ENCODE peak calls at places on chromosome 18, in seven cellular contexts. O is effector memory CD4-positive, alpha-beta T cell; W is dorsolateral prefrontal cortex; K is smooth muscle cell of the brain vasculature; I is stimulated activated naive CD4-positive, alpha-beta T cell; J is HT-29; Q is stimulated activated CD4-positive, alpha-beta T cell treated with anti-CD3 and anti-CD28 coated beads, Interleukin-1b, Interleukin-23, amount 100 ng/mL, for 24 hours. D is an unnamed sample.

GRCh38 chr18:49017813-49018552 is 67.2 kb upstream of the SMAD7 start:
- DNase-seq in O (no peak), W (peak; percentile 18), K (no peak), I (no peak), J (no peak), Q (no peak), D (no peak)

GRCh38 chr18:57439985-57440330 is 4.8 kb downstream of the ONECUT2 start:
- DNase-seq in O (no peak), W (no peak), K (no peak), I (no peak), J (no peak), Q (no peak), D (no peak)

GRCh38 chr18:59145055-59145454 is 5.4 kb downstream of the SEC11C start:
- DNase-seq in O (no peak), W (no peak), K (no peak), I (no peak), J (no peak), Q (no peak), D (no peak)

GRCh38 chr18:26549486-26550435 is 1.4 kb upstream of the KCTD1 start:
- DNase-seq in O (no peak), W (peak; percentile 63), K (no peak), I (no peak), J (peak; percentile 69), Q (no peak), D (peak; percentile 83)

GRCh38 chr18:9947248-9947647 is 33.4 kb downstream of the VAPA start:
- DNase-seq in O (no peak), W (no peak), K (no peak), I (no peak), J (no peak), Q (no peak), D (no peak)

GRCh38 chr18:54702687-54703086 is 111.6 kb downstream of the DYNAP start:
- DNase-seq in O (no peak), W (no peak), K (no peak), I (no peak), J (no peak), Q (no peak), D (no peak)

GRCh38 chr18:27213123-27213717 is 28.1 kb upstream of the CHST9 start:
- DNase-seq in O (no peak), W (no peak), K (no peak), I (no peak), J (no peak), Q (no peak), D (no peak)

GRCh38 chr18:62187543-62188378 is 706 bp downstream of the RELCH start:
- DNase-seq in O (no peak), W (no peak), K (peak; percentile 3), I (peak; percentile 33), J (no peak), Q (no peak), D (peak; percentile 4)

GRCh38 chr18:30970201-30970816 is 72.2 kb downstream of the DSC3 start:
- DNase-seq in O (no peak), W (no peak), K (no peak), I (no peak), J (peak; percentile 66), Q (no peak), D (peak; percentile 57)

GRCh38 chr18:3151379-3152264 is 68.1 kb downstream of the MYOM1 start:
- DNase-seq in O (no peak), W (no peak), K (no peak), I (no peak), J (peak; percentile 56), Q (no peak), D (peak; percentile 23)

GRCh38 chr18:70463085-70463484 is 174.2 kb downstream of the SOCS6 start:
- DNase-seq in O (no peak), W (no peak), K (no peak), I (no peak), J (no peak), Q (no peak), D (no peak)

GRCh38 chr18:58997811-58998337 is 133.2 kb downstream of the ZNF532 start:
- DNase-seq in O (no peak), W (no peak), K (no peak), I (no peak), J (no peak), Q (no peak), D (no peak)